ENCODE peak calls at places on chromosomes 4 and X, in ten cellular contexts. U is IMR-90, Q is lower leg skin, Z is HCT116, J is heart left ventricle, L is tibial nerve, K is adrenal gland, V is ovary, T is suprapubic skin, E is uterus. B is an unnamed sample.

GRCh38 chr4:164012396-164013027 is 518.0 kb downstream of the TMA16 start:
- DNase-seq in U (no peak), Q (no peak), Z (peak), J (no peak), L (no peak), K (no peak), V (no peak), T (no peak), E (no peak), B (peak)

GRCh38 chrX:69093960-69094935 is 71.0 kb downstream of the PJA1 start:
- DNase-seq in U (peak), Q (peak), Z (peak), J (no peak), L (peak), K (peak), V (peak), T (no peak), E (peak), B (peak)

GRCh38 chr4:87840149-87840548 is 7.4 kb downstream of the MEPE start:
- DNase-seq in U (no peak), Q (no peak), Z (no peak), J (no peak), L (no peak), K (no peak), V (no peak), T (no peak), E (no peak), B (no peak)

GRCh38 chrX:16712825-16713155 is 321 bp upstream of the CTPS2 start:
- DNase-seq in U (no peak), Q (no peak), Z (no peak), J (no peak), L (no peak), K (no peak), V (no peak), T (no peak), E (peak), B (no peak)

GRCh38 chr4:112857461-112857860 is 192.0 kb upstream of the ANK2 start:
- DNase-seq in U (peak), Q (peak), Z (peak), J (no peak), L (no peak), K (no peak), V (no peak), T (no peak), E (peak), B (peak)

GRCh38 chrX:34557733-34558132 is 99.4 kb downstream of the TMEM47 start:
- DNase-seq in U (no peak), Q (no peak), Z (no peak), J (no peak), L (no peak), K (no peak), V (no peak), T (no peak), E (no peak), B (no peak)

GRCh38 chr4:59973496-59973895 is 1226.6 kb upstream of the ADGRL3 start:
- DNase-seq in U (no peak), Q (no peak), Z (no peak), J (no peak), L (no peak), K (no peak), V (no peak), T (no peak), E (no peak), B (no peak)

GRCh38 chr4:74410272-74410671 is 34.7 kb upstream of the AREG start:
- DNase-seq in U (peak), Q (no peak), Z (no peak), J (no peak), L (no peak), K (no peak), V (no peak), T (no peak), E (no peak), B (no peak)

GRCh38 chr4:128220286-128221235 is 67.1 kb downstream of the PGRMC2 start:
- DNase-seq in U (peak), Q (no peak), Z (peak), J (no peak), L (no peak), K (no peak), V (no peak), T (no peak), E (no peak), B (no peak)

GRCh38 chr4:57291911-57292310 is 181.7 kb upstream of the IGFBP7 start:
- DNase-seq in U (no peak), Q (no peak), Z (no peak), J (no peak), L (no peak), K (no peak), V (no peak), T (no peak), E (no peak), B (no peak)

GRCh38 chr4:189001283-189001970 is 862.2 kb downstream of the TRIML1 start:
- DNase-seq in U (no peak), Q (no peak), Z (no peak), J (no peak), L (no peak), K (no peak), V (no peak), T (no peak), E (no peak), B (no peak)

GRCh38 chrX:13645464-13646153 is 7.3 kb upstream of the TCEANC start:
- DNase-seq in U (no peak), Q (no peak), Z (no peak), J (no peak), L (no peak), K (no peak), V (no peak), T (no peak), E (no peak), B (no peak)

GRCh38 chrX:96474357-96475125 is 210.1 kb upstream of the DIAPH2 start:
- DNase-seq in U (peak), Q (no peak), Z (no peak), J (no peak), L (no peak), K (no peak), V (no peak), T (no peak), E (no peak), B (no peak)

GRCh38 chr4:167964766-167965373 is 127.5 kb upstream of the ANXA10 start:
- DNase-seq in U (no peak), Q (no peak), Z (no peak), J (no peak), L (no peak), K (no peak), V (no peak), T (no peak), E (no peak), B (no peak)

GRCh38 chrX:151488677-151489076 is 74.8 kb upstream of the PASD1 start:
- DNase-seq in U (no peak), Q (no peak), Z (peak), J (no peak), L (no peak), K (peak), V (no peak), T (no peak), E (no peak), B (peak)

GRCh38 chrX:151806967-151807540 is 72.5 kb downstream of the CNGA2 start:
- DNase-seq in U (no peak), Q (no peak), Z (no peak), J (no peak), L (no peak), K (no peak), V (no peak), T (no peak), E (no peak), B (no peak)

GRCh38 chr4:5751073-5751917 is 40.3 kb downstream of the EVC start:
- DNase-seq in U (peak), Q (no peak), Z (no peak), J (no peak), L (no peak), K (no peak), V (no peak), T (no peak), E (no peak), B (no peak)

GRCh38 chr4:139913398-139913990 is 240.5 kb downstream of the MAML3 start:
- DNase-seq in U (peak), Q (no peak), Z (no peak), J (no peak), L (no peak), K (no peak), V (peak), T (no peak), E (no peak), B (no peak)

GRCh38 chr4:106365613-106366012 is 3.0 kb downstream of the GIMD1 start:
- DNase-seq in U (peak), Q (no peak), Z (no peak), J (no peak), L (no peak), K (no peak), V (no peak), T (no peak), E (no peak), B (peak)

GRCh38 chr4:27381806-27382205 is 521.2 kb downstream of the STIM2 start:
- DNase-seq in U (no peak), Q (no peak), Z (peak), J (no peak), L (no peak), K (no peak), V (no peak), T (no peak), E (no peak), B (no peak)

GRCh38 chrX:13304052-13304451 is 15.8 kb downstream of the ATXN3L start:
- DNase-seq in U (no peak), Q (no peak), Z (no peak), J (no peak), L (no peak), K (no peak), V (no peak), T (no peak), E (no peak), B (no peak)

GRCh38 chrX:10062352-10062751 is 94.4 kb upstream of the CLCN4 start:
- DNase-seq in U (no peak), Q (no peak), Z (no peak), J (no peak), L (no peak), K (no peak), V (no peak), T (no peak), E (no peak), B (no peak)

GRCh38 chr4:99790796-99791617 is 25.6 kb upstream of the DAPP1 start:
- DNase-seq in U (no peak), Q (no peak), Z (no peak), J (no peak), L (no peak), K (no peak), V (no peak), T (no peak), E (no peak), B (no peak)

GRCh38 chr4:79848329-79848728 is 224.7 kb downstream of the ANTXR2 start:
- DNase-seq in U (no peak), Q (no peak), Z (no peak), J (no peak), L (no peak), K (no peak), V (no peak), T (no peak), E (no peak), B (no peak)

GRCh38 chr4:1683903-1684755 is at the start of gene FAM53A:
- DNase-seq in U (peak), Q (peak), Z (peak), J (peak), L (peak), K (peak), V (peak), T (peak), E (peak), B (peak)
- TF ChIP-seq POLR2A in U (peak), Q (no peak), Z (no peak), J (peak), L (no peak), K (peak), V (peak), T (no peak), E (peak), B (peak)

DNA sequence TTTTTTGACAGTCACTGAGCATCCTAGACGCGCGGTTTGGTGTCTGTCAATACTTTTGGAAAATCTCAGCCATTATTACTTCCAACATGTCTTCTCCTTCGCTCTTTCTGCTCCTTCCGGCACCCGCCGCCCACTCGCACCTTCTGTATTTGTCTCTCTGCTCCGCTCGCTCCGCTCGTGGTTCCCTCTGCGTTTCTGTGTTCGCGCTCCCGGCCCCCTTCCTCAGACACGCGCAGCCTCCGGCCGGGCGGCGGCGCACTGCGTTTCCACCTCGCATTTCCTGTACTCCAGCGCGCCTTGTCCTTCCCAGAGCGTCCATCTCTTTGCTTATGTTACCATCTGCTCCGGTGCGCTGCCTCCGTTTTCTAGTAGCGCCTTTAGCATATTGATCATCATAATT is 21.1 kb downstream of the PDE6B start:
- DNase-seq in U (no peak), Q (no peak), Z (no peak), J (no peak), L (no peak), K (no peak), V (no peak), T (no peak), E (no peak), B (no peak)
- TF ChIP-seq POLR2A in U (no peak), Q (no peak), Z (no peak), J (no peak), L (no peak), K (no peak), V (no peak), T (no peak), E (no peak), B (no peak)

DNA sequence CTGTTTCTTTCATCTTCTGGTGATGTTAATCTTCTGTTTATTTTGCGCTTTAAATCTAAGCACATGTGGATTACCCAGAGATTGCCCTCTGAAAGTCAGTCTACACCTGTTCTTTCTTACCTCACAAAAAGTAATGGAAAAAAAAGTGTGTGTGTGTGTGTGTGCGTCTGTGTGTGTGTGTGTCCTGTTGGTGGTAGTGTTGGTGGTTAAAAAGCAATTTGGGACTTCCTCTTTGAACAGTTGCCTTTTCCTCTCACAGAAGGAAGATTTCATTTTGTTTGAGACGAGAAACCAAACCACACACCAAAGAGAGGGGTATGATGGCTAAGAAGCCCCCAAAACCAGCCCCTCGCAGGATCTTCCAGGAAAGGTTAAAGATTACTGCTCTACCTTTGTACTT is at the start of gene STAP1:
- DNase-seq in U (no peak), Q (no peak), Z (no peak), J (no peak), L (no peak), K (no peak), V (no peak), T (no peak), E (no peak), B (no peak)
- TF ChIP-seq POLR2A in U (no peak), Q (no peak), Z (no peak), J (no peak), L (no peak), K (no peak), V (no peak), T (no peak), E (no peak), B (no peak)

GRCh38 chrX:107674480-107675364 is 46.4 kb downstream of the PRPS1 start:
- DNase-seq in U (no peak), Q (peak), Z (no peak), J (peak), L (peak), K (peak), V (peak), T (peak), E (peak), B (no peak)
- TF ChIP-seq POLR2A in U (no peak), Q (no peak), Z (no peak), J (peak), L (peak), K (no peak), V (no peak), T (peak), E (no peak), B (no peak)

DNA sequence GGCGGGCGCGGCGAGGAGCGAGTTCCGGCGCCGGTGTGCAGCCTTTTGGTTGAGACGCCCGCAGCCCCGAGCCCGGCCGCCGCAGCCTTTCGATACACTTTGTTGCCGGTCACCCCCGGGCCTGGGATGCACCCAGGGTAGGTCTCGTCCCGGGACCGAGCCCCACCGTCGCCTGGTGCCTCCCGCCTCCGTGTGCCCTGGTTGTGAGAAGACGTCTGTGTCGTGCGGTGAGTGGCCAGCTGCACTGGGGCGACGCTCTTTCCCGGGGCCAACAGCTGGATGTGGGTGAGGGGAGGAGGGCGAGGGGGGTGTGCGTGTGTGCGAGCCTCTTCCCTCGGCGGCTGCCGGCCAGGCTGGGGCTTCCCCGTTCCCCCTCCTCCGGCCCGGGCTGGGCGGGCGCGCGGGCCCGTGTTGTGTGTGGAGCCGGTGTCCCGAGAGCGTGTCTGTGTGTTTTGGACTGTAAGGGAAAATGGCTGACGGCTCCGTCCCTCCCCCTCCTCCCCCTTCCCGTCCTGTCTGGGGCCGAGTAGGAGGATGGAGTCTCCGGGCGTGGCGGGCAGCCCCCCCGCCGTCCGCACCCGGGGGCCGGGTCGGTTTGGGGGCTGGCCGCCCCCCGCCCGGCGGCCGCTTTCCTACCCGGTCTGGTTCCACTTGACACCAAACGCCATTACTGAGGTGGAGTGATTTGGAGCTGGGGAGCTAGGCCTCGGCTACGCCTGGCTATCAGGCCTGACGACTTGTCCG is 810 bp downstream of the USP9X start:
- DNase-seq in U (peak), Q (peak), Z (no peak), J (peak), L (peak), K (peak), V (peak), T (peak), E (peak), B (no peak)
- TF ChIP-seq POLR2A in U (no peak), Q (no peak), Z (no peak), J (no peak), L (no peak), K (peak), V (no peak), T (no peak), E (no peak), B (no peak)

GRCh38 chrX:135985123-135985973 is at the start of gene SLC9A6:
- DNase-seq in U (peak), Q (peak), Z (no peak), J (peak), L (peak), K (peak), V (peak), T (peak), E (peak), B (peak)
- TF ChIP-seq POLR2A in U (no peak), Q (no peak), Z (peak), J (peak), L (no peak), K (peak), V (no peak), T (no peak), E (peak), B (no peak)